ENCODE peak calls at places on chromosomes 12 and 14, in four cellular contexts. R is cardiac muscle cell, G is left ventricle myocardium inferior, H is GM23338. N is an unnamed sample.

GRCh38 chr14:91774138-91775096 is 42.5 kb upstream of the CATSPERB start:
- DNase-seq in R (no peak), G (no peak), H (no peak), N (no peak)

GRCh38 chr14:92603309-92604257 is 90.0 kb downstream of the RIN3 start:
- DNase-seq in R (peak; percentile 94), G (peak; percentile 40), H (peak; percentile 44), N (no peak)

GRCh38 chr12:27521066-27521465 is 2.9 kb upstream of the PPFIBP1 start:
- DNase-seq in R (peak; percentile 92), G (peak; percentile 33), H (peak; percentile 66), N (no peak)

GRCh38 chr12:6921996-6922935 is 5.5 kb upstream of the ATN1 start:
- DNase-seq in R (no peak), G (no peak), H (no peak), N (no peak)

GRCh38 chr12:42326466-42327226 is 679 bp downstream of the PPHLN1 start:
- DNase-seq in R (peak; percentile 50), G (no peak), H (no peak), N (peak; percentile 31)

GRCh38 chr14:29039171-29039570 is 272.6 kb downstream of the FOXG1 start:
- DNase-seq in R (no peak), G (no peak), H (peak; percentile 32), N (no peak)

GRCh38 chr12:52806169-52806811 is 7.6 kb downstream of the KRT4 start:
- DNase-seq in R (no peak), G (no peak), H (no peak), N (peak; percentile 91)

GRCh38 chr14:28754209-28754985 is 12.2 kb upstream of the FOXG1 start:
- DNase-seq in R (peak; percentile 66), G (no peak), H (peak; percentile 79), N (no peak)

GRCh38 chr14:103562135-103562384 is 397 bp downstream of the BAG5 start:
- DNase-seq in R (no peak), G (peak; percentile 58), H (peak; percentile 65), N (no peak)

GRCh38 chr14:36605506-36605857 is 23.1 kb upstream of the NKX2-8 start:
- DNase-seq in R (peak; percentile 5), G (no peak), H (peak; percentile 73), N (no peak)

DNA sequence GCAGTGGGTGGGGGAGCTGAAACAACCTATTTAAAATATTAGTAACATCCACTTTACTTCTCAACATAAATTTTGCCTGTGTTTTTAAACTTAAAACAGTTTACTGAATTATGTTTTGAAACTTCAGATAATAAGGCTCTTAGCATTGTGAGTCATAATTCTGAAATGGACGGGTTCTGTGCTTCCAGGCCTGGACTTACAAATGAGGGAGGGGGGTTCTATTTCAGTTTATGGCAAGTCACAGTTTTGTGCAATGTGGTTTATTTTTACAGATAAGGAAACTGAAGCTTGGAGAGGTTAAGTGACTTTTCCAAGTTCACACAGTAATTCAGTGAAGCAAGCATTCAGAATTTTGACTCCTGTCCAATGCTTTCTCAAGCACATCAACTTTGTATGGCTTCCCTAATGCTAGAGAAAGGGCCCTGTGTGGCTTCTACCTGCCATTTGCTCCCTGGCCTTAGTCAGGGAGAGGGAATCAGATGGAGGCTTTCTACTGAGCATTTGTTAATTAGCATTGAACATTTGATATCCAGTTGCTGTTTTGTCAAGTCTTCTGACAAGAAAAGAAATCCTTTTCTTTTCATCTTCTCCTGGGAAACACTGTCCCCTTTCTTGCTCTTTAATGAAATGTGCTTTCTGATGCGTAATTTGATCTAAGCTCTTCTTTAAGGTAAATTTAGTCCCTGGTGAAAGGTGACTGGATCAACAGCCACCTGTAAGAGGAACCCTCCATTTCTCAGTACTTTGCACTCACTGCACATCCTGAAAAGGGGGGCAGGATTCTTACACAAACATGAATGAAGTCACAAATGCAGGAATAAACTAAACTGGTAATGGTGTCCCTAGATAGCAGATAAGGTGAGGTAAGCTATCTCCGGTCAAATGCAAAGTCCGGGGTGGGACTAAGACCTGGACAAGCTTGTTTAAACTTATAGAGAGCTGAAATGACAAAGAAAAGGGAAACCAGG is 2.5 kb upstream of the SALL2 start:
- DNase-seq in R (peak; percentile 75), G (no peak), H (peak; percentile 41), N (no peak)
- H3K4me1 ChIP-seq in R (peaks cover 4% of the 10 kb centered on the region), G (peaks cover 13% of the 10 kb centered on the region), H (peaks cover 63% of the 10 kb centered on the region), N (no peaks in the 10 kb centered on the region)

GRCh38 chr12:94942663-94943062 is 60.8 kb downstream of the NDUFA12 start:
- DNase-seq in R (no peak), G (no peak), H (no peak), N (no peak)

GRCh38 chr12:94941440-94941862 is 62.0 kb downstream of the NDUFA12 start:
- DNase-seq in R (peak; percentile 63), G (peak; percentile 55), H (no peak), N (peak; percentile 67)

GRCh38 chr12:94938583-94938982 is 64.9 kb downstream of the NDUFA12 start:
- DNase-seq in R (no peak), G (no peak), H (no peak), N (no peak)

DNA sequence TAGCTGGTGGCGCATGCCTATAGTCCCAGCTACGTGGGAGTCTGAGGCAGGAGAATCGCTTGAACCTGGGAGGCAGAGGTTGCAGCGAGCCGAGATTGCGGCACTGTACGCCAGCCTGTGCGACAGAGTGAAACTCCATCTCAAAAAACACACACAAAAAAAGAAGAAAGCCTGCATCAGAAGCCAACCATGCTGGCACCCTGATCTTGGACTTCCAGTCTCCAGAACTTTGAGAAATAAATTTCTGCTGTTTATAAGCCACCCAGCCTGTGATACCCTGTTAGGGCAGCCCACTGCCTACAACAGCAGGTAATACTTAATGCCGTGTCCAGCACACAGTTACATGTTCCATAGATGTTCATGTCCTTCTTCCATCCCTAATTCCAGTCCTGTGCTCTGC is 62.7 kb downstream of the NDUFA12 start:
- DNase-seq in R (no peak), G (no peak), H (no peak), N (no peak)
- H3K4me1 ChIP-seq in R (peaks cover 3% of the 10 kb centered on the region), G (peaks cover 19% of the 10 kb centered on the region), H (no peaks in the 10 kb centered on the region), N (peaks cover 12% of the 10 kb centered on the region)

GRCh38 chr12:50615534-50616296 is 110.9 kb downstream of the DIP2B start:
- DNase-seq in R (no peak), G (no peak), H (no peak), N (no peak)
- H3K4me1 ChIP-seq in R (peaks cover 35% of the 10 kb centered on the region), G (peaks cover 87% of the 10 kb centered on the region), H (peaks cover 50% of the 10 kb centered on the region), N (peaks cover 73% of the 10 kb centered on the region)

GRCh38 chr14:101184104-101184455 is 280.6 kb upstream of the RTL1 start:
- DNase-seq in R (no peak), G (no peak), H (no peak), N (no peak)
- H3K4me1 ChIP-seq in R (no peaks in the 10 kb centered on the region), G (no peaks in the 10 kb centered on the region), H (no peaks in the 10 kb centered on the region), N (no peaks in the 10 kb centered on the region)

GRCh38 chr12:129870796-129871195 is 33.0 kb downstream of the TMEM132D start:
- DNase-seq in R (no peak), G (no peak), H (no peak), N (no peak)
- H3K4me1 ChIP-seq in R (no peaks in the 10 kb centered on the region), G (no peaks in the 10 kb centered on the region), H (peaks cover 36% of the 10 kb centered on the region), N (no peaks in the 10 kb centered on the region)

N was measured in SJSA1.